ENCODE peak calls at places on chromosome 21, in six cellular contexts. V is progenitor cell of endocrine pancreas, B is adrenal gland, I is AG10803, C is K562, Q is PC-3. N is an unnamed sample.

GRCh38 chr21:38622081-38622826 is 124.0 kb upstream of the ERG start:
- DNase-seq in B (no peak), Q (no peak), C (no peak), I (no peak), V (no peak), N (no peak)

GRCh38 chr21:39321424-39321823 is 8.0 kb upstream of the BRWD1 start:
- DNase-seq in C (no peak), Q (peak), B (no peak), V (no peak), I (no peak), N (no peak)

GRCh38 chr21:19899645-19900044 is 1098.6 kb upstream of the NCAM2 start:
- DNase-seq in I (no peak), B (no peak), V (no peak), C (no peak), Q (no peak), N (no peak)

GRCh38 chr21:15379776-15380175 is 315.0 kb upstream of the NRIP1 start:
- DNase-seq in Q (no peak), V (no peak), C (no peak), B (no peak), I (no peak), N (no peak)

GRCh38 chr21:14699433-14700410 is 153.6 kb upstream of the SAMSN1 start:
- DNase-seq in V (no peak), C (no peak), Q (peak), B (no peak), I (no peak), N (no peak)

GRCh38 chr21:35976481-35976880 is 83.8 kb downstream of the SETD4 start:
- DNase-seq in I (no peak), C (no peak), V (no peak), Q (no peak), B (no peak), N (no peak)

GRCh38 chr21:28516996-28517592 is 475.6 kb downstream of the LTN1 start:
- DNase-seq in C (no peak), B (peak), Q (peak), V (peak), I (no peak), N (peak)

GRCh38 chr21:39386194-39386593 is 37.3 kb upstream of the HMGN1 start:
- DNase-seq in B (peak), V (no peak), C (no peak), I (no peak), Q (no peak), N (peak)

GRCh38 chr21:35579520-35580293 is 480.6 kb downstream of the SETD4 start:
- DNase-seq in B (no peak), V (no peak), I (no peak), C (no peak), Q (no peak), N (no peak)

GRCh38 chr21:16409341-16409740 is 679.6 kb downstream of the USP25 start:
- DNase-seq in V (no peak), I (no peak), B (no peak), C (no peak), Q (no peak), N (no peak)

GRCh38 chr21:15841856-15842564 is 112.2 kb downstream of the USP25 start:
- DNase-seq in Q (peak), V (no peak), C (no peak), I (peak), B (no peak), N (no peak)

GRCh38 chr21:35212393-35213127 is 163.5 kb upstream of the RUNX1 start:
- DNase-seq in I (no peak), C (no peak), B (no peak), Q (peak), V (no peak), N (no peak)

GRCh38 chr21:14121719-14122118 is 89.0 kb downstream of the LIPI start:
- DNase-seq in V (no peak), I (no peak), B (no peak), C (no peak), Q (no peak), N (no peak)

GRCh38 chr21:31988492-31989285 is 115.9 kb downstream of the HUNK start:
- DNase-seq in I (peak), Q (no peak), C (no peak), V (no peak), B (no peak), N (no peak)

GRCh38 chr21:31560479-31560878 is 99.0 kb upstream of the SOD1 start:
- DNase-seq in Q (no peak), V (no peak), B (no peak), I (no peak), C (no peak), N (no peak)

GRCh38 chr21:41808846-41809245 is 42.0 kb upstream of the RIPK4 start:
- DNase-seq in I (no peak), V (no peak), B (no peak), Q (no peak), C (no peak), N (no peak)

GRCh38 chr21:30468912-30469812 is 11.0 kb downstream of the KRTAP19-1 start:
- DNase-seq in C (no peak), Q (no peak), I (no peak), V (no peak), B (no peak), N (no peak)

GRCh38 chr21:31397515-31397926 is 53.5 kb upstream of the TIAM1 start:
- DNase-seq in B (no peak), C (no peak), V (no peak), I (no peak), Q (no peak), N (peak)

GRCh38 chr21:39348355-39349210 is at the start of gene HMGN1:
- DNase-seq in B (peak), I (peak), V (peak), C (peak), Q (peak), N (peak)

GRCh38 chr21:35048706-35049617 is at the start of gene RUNX1:
- DNase-seq in V (no peak), C (no peak), I (peak), Q (peak), B (peak), N (peak)

GRCh38 chr21:39610705-39611104 is 2.0 kb upstream of the B3GALT5 start:
- DNase-seq in V (no peak), Q (peak), C (no peak), I (no peak), B (no peak), N (peak)

GRCh38 chr21:29718081-29718815 is 221.5 kb downstream of the GRIK1 start:
- DNase-seq in B (no peak), C (no peak), V (no peak), I (no peak), Q (peak), N (no peak)

GRCh38 chr21:22164912-22165311 is 1166.7 kb downstream of the NCAM2 start:
- DNase-seq in Q (no peak), I (no peak), B (no peak), C (no peak), V (no peak), N (no peak)

GRCh38 chr21:31573217-31573616 is 86.3 kb upstream of the SOD1 start:
- DNase-seq in V (no peak), C (no peak), Q (no peak), I (no peak), B (no peak), N (no peak)

GRCh38 chr21:30340714-30341573 is 3.5 kb upstream of the KRTAP27-1 start:
- DNase-seq in Q (peak), V (peak), I (peak), B (peak), C (peak), N (peak)

GRCh38 chr21:35850029-35850428 is 210.3 kb downstream of the SETD4 start:
- DNase-seq in Q (no peak), I (peak), V (no peak), B (no peak), C (no peak), N (no peak)

GRCh38 chr21:41407541-41408460 is 18.2 kb upstream of the MX1 start:
- DNase-seq in B (no peak), Q (no peak), V (no peak), C (no peak), I (no peak), N (no peak)

GRCh38 chr21:28538987-28539622 is 453.6 kb downstream of the LTN1 start:
- DNase-seq in C (no peak), I (peak), Q (peak), B (no peak), V (no peak), N (no peak)

GRCh38 chr21:20971296-20971921 is 26.8 kb upstream of the NCAM2 start:
- DNase-seq in B (peak), I (peak), V (no peak), C (peak), Q (peak), N (peak)

GRCh38 chr21:40270134-40270533 is 402.9 kb downstream of the PCP4 start:
- DNase-seq in B (no peak), Q (no peak), V (no peak), C (no peak), I (no peak), N (no peak)

GRCh38 chr21:41622831-41623548 is 115.0 kb upstream of the TMPRSS2 start:
- DNase-seq in V (no peak), C (no peak), I (peak), B (no peak), Q (peak), N (no peak)

GRCh38 chr21:41247561-41247968 is 69.0 kb upstream of the FAM3B start:
- DNase-seq in V (no peak), C (no peak), B (peak), I (no peak), Q (no peak), N (peak)

GRCh38 chr21:37276377-37276776 is 9.2 kb upstream of the VPS26C start:
- DNase-seq in V (no peak), B (no peak), Q (no peak), C (no peak), I (no peak), N (no peak)

GRCh38 chr21:37273911-37274690 is 7.0 kb upstream of the VPS26C start:
- DNase-seq in C (no peak), I (no peak), Q (no peak), B (no peak), V (no peak), N (no peak)

GRCh38 chr21:37281579-37281978 is 14.4 kb upstream of the VPS26C start:
- DNase-seq in Q (no peak), C (no peak), V (no peak), B (no peak), I (no peak), N (no peak)

GRCh38 chr21:37281993-37282392 is 14.9 kb upstream of the VPS26C start:
- DNase-seq in C (no peak), B (no peak), I (no peak), Q (no peak), V (no peak), N (no peak)

DNA sequence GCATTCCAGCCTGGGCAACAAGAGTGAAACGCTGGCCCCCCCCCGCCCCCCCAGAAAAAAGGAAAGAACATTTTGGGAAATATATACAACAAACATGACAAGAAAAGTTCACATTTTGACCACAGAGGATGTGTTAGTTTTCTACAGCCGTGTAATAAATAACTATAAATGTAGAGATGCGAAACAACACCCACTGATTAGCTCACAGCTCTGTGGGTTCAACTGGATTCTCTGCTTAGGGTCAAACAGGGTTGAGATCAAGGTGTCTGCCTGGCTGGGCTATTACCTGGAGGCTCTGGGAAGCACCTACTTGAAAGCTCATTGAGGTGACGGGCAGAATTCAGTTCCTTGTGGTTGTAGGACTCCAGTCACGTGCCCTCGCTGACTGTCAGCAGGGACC is 11.1 kb upstream of the VPS26C start:
- DNase-seq in B (no peak), Q (no peak), I (no peak), C (no peak), V (no peak), N (no peak)
- TF ChIP-seq CTCF in B (no peak), Q (no peak), I (no peak), C (no peak), V (no peak), N (no peak)

GRCh38 chr21:45289134-45289533 is 1.4 kb upstream of the POFUT2 start:
- DNase-seq in V (no peak), C (no peak), Q (no peak), I (no peak), B (no peak), N (no peak)

GRCh38 chr21:45289655-45290515 is 2.2 kb upstream of the POFUT2 start:
- DNase-seq in Q (peak), I (peak), C (peak), B (peak), V (peak), N (no peak)

GRCh38 chr21:45286671-45287437 is 841 bp downstream of the POFUT2 start:
- DNase-seq in B (peak), C (peak), Q (no peak), V (no peak), I (no peak), N (no peak)

GRCh38 chr21:45288441-45288841 is 746 bp upstream of the POFUT2 start:
- DNase-seq in V (peak), Q (no peak), B (peak), C (no peak), I (no peak), N (no peak)

DNA sequence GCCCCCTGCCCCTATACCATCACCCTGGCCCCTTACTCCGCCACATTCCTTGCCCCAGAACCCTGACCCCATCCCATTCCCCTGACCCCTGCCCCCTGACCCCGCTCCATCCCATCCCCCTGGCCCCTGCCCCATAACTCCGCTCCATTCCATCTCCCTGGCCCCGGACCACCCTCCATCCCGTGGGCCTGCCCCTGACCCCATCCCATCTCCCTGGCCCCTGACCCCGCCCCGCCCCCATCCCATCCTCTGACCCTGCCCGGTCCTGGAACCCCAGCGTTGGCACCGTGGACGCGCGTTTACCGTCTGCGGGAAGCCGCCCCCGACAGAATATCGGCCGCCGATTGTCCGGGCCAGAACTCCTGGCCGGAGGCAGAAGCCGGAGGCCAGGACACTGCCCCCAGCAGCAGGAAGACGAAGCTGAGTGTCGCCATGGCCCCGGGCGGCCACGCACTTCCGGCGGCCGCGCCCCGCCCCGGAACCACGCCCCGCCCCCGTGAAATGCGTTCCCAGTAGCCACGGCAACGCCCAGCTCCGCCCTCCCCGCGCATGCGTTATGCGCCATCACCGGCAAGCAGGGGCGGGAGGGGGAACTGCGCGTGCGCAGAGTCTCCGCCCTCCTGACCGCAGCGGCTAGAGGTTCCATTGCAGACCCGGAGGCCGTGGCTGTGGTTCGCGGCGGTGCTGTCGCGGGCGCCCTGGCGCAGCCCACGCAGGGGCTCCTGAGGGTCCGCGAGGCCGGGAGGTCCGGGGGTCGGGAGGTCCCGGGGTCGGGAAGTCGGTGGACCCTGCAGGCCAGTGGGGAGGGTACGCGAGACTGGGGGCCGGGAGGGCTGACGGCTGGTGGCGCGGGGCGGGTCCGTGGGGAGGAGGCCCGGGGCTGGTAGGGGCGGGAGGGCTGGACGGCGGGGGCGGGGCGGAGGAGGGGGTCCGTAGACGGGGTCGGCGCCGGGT is at the start of gene POFUT2:
- DNase-seq in C (peak), Q (peak), B (peak), I (peak), V (peak), N (peak)
- TF ChIP-seq CTCF in C (no peak), Q (no peak), B (no peak), I (peak), V (no peak), N (no peak)

GRCh38 chr21:43338951-43339350 is 88.0 kb downstream of the SIK1 start:
- DNase-seq in B (no peak), C (no peak), I (no peak), V (no peak), Q (no peak), N (no peak)

GRCh38 chr21:43341349-43342163 is 85.4 kb downstream of the SIK1 start:
- DNase-seq in V (no peak), I (no peak), B (no peak), C (no peak), Q (no peak), N (no peak)

GRCh38 chr21:43339668-43340067 is 87.3 kb downstream of the SIK1 start:
- DNase-seq in Q (peak), V (no peak), C (no peak), B (peak), I (no peak), N (no peak)

GRCh38 chr21:43342301-43342881 is 84.5 kb downstream of the SIK1 start:
- DNase-seq in V (no peak), C (no peak), I (no peak), B (no peak), Q (no peak), N (no peak)

GRCh38 chr21:43340491-43341348 is 86.2 kb downstream of the SIK1 start:
- DNase-seq in C (peak), Q (peak), V (no peak), I (peak), B (peak), N (no peak)
- TF ChIP-seq CTCF in C (no peak), Q (no peak), V (no peak), I (no peak), B (no peak), N (no peak)

GRCh38 chr21:33895356-33895755 is 20.2 kb downstream of the ATP5PO start:
- DNase-seq in V (no peak), C (no peak), Q (no peak), I (no peak), B (no peak), N (no peak)

GRCh38 chr21:33892853-33893252 is 22.8 kb downstream of the ATP5PO start:
- DNase-seq in C (peak), I (no peak), V (no peak), Q (no peak), B (no peak), N (no peak)

GRCh38 chr21:33893917-33894316 is 21.7 kb downstream of the ATP5PO start:
- DNase-seq in V (no peak), B (no peak), I (no peak), Q (no peak), C (no peak), N (no peak)

GRCh38 chr21:33896691-33897090 is 18.9 kb downstream of the ATP5PO start:
- DNase-seq in Q (peak), B (no peak), I (no peak), V (no peak), C (no peak), N (no peak)

DNA sequence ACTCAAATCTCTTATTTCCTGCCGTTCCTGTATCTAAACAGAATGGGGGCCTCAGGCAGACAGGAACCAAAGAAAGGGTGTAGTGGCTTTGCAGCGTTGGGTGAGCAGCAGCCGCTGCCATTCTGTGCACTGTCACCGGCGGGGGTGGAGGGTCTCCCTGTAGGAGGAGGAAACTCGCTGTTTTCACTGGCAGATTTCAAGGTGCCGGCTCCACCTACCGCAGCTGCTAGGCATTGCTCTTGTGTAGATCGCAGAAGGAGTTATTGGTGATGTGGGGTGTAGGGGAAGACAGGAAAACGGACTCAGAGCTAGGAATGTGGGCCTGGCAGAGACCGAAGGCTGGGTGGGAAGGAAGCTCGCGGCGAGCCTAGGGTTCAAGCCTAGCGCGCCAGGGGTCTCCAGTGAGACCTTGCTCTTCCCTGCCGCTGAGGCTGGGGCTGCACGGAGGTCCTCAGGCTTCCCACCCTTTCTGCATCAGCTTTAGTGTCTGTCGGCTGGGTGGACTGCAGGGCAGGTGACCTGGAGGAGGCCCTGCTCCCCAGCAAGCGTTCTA is 20.8 kb downstream of the ATP5PO start:
- DNase-seq in C (peak), Q (peak), V (peak), B (peak), I (peak), N (peak)
- TF ChIP-seq CTCF in C (peak), Q (peak), V (peak), B (peak), I (peak), N (no peak)

GRCh38 chr21:26845750-26846035 is 484 bp upstream of the ADAMTS1 start:
- DNase-seq in B (no peak), I (peak), Q (no peak), C (no peak), V (no peak), N (no peak)
- TF ChIP-seq CTCF in B (no peak), I (no peak), Q (no peak), C (no peak), V (peak), N (no peak)

N was measured in colonic mucosa.